ENCODE peak calls at places on chromosomes 11 and 22, in seven cellular contexts. N is thoracic aorta, P is adrenal gland, O is cardiac muscle cell, T is kidney, K is A549, H is SK-N-SH. Z is an unnamed sample.

GRCh38 chr22:25976346-25976745 is 192.9 kb upstream of the SEZ6L start:
- DNase-seq in N (no peak), P (no peak), O (no peak), T (no peak), K (no peak), H (no peak), Z (no peak)

GRCh38 chr11:124865181-124865901 is at the start of gene ROBO3:
- DNase-seq in N (no peak), P (no peak), O (no peak), T (peak; percentile 61), K (no peak), H (peak; percentile 62), Z (no peak)

GRCh38 chr22:42711281-42711731 is 9.4 kb downstream of the A4GALT start:
- DNase-seq in N (no peak), P (no peak), O (no peak), T (no peak), K (no peak), H (no peak), Z (no peak)

GRCh38 chr11:125164422-125165110 is at the start of gene PKNOX2:
- DNase-seq in N (peak; percentile 25), P (peak; percentile 77), O (peak; percentile 89), T (peak; percentile 91), K (peak; percentile 41), H (peak; percentile 95), Z (peak; percentile 95)

GRCh38 chr22:30827646-30828045 is 133.0 kb downstream of the OSBP2 start:
- DNase-seq in N (no peak), P (no peak), O (no peak), T (peak; percentile 15), K (no peak), H (no peak), Z (no peak)

GRCh38 chr11:85182437-85183109 is 444.6 kb downstream of the DLG2 start:
- DNase-seq in N (no peak), P (no peak), O (no peak), T (no peak), K (peak; percentile 57), H (peak; percentile 24), Z (no peak)

GRCh38 chr22:48868554-48868953 is 959.1 kb downstream of the BRD1 start:
- DNase-seq in N (no peak), P (no peak), O (no peak), T (peak; percentile 29), K (no peak), H (no peak), Z (no peak)

GRCh38 chr11:14144905-14145304 is 182.4 kb downstream of the SPON1 start:
- DNase-seq in N (no peak), P (no peak), O (no peak), T (no peak), K (no peak), H (no peak), Z (no peak)

GRCh38 chr22:29314537-29315285 is 786 bp downstream of the RASL10A start:
- DNase-seq in N (no peak), P (no peak), O (no peak), T (peak; percentile 74), K (no peak), H (peak; percentile 63), Z (no peak)

DNA sequence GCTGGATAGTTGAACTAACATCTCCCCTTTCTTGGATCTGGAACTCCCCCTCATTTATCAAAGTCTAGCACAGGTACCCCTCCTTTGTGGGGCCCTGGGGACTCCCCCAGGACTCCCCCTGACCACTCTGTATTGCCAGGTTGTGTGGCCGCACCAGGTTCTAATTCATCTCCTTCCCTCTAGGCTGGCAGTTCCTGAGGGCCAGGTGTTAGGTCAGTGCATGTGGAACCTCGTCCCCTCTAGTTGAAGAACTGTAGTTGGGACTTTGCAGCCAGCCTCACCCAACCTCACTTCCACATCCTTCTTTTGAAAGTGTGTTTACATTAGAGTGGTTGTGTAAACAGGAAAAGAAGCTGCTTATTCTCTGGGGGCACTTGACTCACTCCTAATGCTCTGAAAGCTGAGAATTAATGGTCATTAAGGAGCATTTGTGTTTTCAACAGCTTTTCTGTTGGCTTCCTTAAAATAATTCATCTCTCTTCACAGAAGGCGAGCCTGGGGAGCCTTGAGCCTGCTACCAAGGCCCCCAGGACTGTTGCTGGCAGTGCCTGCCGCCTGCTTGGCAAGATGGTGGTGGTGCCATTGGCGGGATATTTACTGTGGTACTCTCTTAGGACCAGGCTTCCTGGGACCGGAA is 11.8 kb downstream of the UPB1 start:
- DNase-seq in N (no peak), P (no peak), O (no peak), T (peak; percentile 46), K (peak; percentile 41), H (no peak), Z (no peak)
- H3K27ac ChIP-seq in N (no peak overlapping the region), P (no peak overlapping the region), O (peak overlapping the region; percentile 68), T (peak overlapping the region; percentile 37), K (peak overlapping the region; percentile 73), H (no peak overlapping the region), Z (no peak overlapping the region)

DNA sequence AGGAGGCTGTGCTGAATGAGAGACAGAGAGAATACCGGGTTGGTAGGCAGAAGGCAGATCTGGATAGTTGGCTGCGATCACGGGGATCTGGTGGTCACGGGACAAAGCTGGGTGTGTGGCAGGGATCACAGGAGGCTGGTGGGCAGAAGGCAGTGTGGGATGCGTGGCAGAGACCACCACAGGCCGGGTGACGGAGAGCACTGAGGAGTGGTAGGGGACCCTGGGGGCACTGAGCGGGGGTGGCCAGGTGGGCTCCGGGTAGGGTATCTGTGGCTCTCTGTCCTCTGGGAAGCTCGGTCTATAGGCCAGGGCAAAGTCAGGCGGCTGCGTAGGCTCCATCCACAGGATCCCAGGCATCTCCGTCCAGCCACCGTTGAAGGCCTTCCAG is 1.4 kb downstream of the CD248 start:
- DNase-seq in N (no peak), P (no peak), O (no peak), T (peak; percentile 71), K (no peak), H (no peak), Z (no peak)
- H3K4me1 ChIP-seq in N (peaks cover 38% of the 10 kb centered on the region), P (peaks cover 18% of the 10 kb centered on the region), O (peaks cover 28% of the 10 kb centered on the region), T (peaks cover 16% of the 10 kb centered on the region), K (peaks cover 29% of the 10 kb centered on the region), H (peaks cover 32% of the 10 kb centered on the region), Z (no peaks in the 10 kb centered on the region)

GRCh38 chr11:33387586-33387985 is 130.4 kb downstream of the HIPK3 start:
- DNase-seq in N (no peak), P (no peak), O (no peak), T (no peak), K (no peak), H (no peak), Z (no peak)

GRCh38 chr11:33379931-33380330 is 122.8 kb downstream of the HIPK3 start:
- DNase-seq in N (no peak), P (no peak), O (no peak), T (no peak), K (no peak), H (no peak), Z (no peak)

GRCh38 chr11:33383075-33383919 is 126.1 kb downstream of the HIPK3 start:
- DNase-seq in N (no peak), P (no peak), O (no peak), T (no peak), K (no peak), H (no peak), Z (no peak)

GRCh38 chr11:33384251-33384650 is 127.1 kb downstream of the HIPK3 start:
- DNase-seq in N (no peak), P (no peak), O (no peak), T (no peak), K (no peak), H (no peak), Z (no peak)

DNA sequence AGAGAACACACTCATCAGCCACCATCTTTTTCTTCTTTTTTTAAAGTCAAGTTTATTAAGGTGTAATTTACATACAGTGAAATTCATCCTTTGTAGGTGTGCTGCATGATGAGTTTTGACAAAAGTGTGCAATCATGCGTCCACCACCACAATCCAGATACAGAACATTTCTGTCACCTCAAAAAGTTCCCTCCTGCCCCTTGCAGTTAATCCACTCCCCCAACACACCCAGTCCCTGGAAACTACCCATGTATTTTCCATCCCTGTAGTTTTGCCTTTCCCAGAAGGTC is 126.7 kb downstream of the HIPK3 start:
- DNase-seq in N (no peak), P (no peak), O (no peak), T (no peak), K (no peak), H (no peak), Z (no peak)
- H3K4me3 ChIP-seq in N (no peak overlapping the region), P (no peak overlapping the region), O (no peak overlapping the region), T (no peak overlapping the region), K (no peak overlapping the region), H (no peak overlapping the region), Z (no peak overlapping the region)

GRCh38 chr11:133230446-133230845 is 301.9 kb downstream of the OPCML start:
- DNase-seq in N (no peak), P (no peak), O (no peak), T (no peak), K (no peak), H (no peak), Z (no peak)

GRCh38 chr11:133228406-133229330 is 303.6 kb downstream of the OPCML start:
- DNase-seq in N (no peak), P (no peak), O (no peak), T (peak; percentile 66), K (no peak), H (peak; percentile 79), Z (no peak)

GRCh38 chr11:133227674-133228111 is 304.6 kb downstream of the OPCML start:
- DNase-seq in N (no peak), P (no peak), O (no peak), T (no peak), K (no peak), H (peak; percentile 61), Z (no peak)
- H3K27ac ChIP-seq in N (no peak overlapping the region), P (no peak overlapping the region), O (no peak overlapping the region), T (no peak overlapping the region), K (no peak overlapping the region), H (no peak overlapping the region), Z (no peak overlapping the region)

DNA sequence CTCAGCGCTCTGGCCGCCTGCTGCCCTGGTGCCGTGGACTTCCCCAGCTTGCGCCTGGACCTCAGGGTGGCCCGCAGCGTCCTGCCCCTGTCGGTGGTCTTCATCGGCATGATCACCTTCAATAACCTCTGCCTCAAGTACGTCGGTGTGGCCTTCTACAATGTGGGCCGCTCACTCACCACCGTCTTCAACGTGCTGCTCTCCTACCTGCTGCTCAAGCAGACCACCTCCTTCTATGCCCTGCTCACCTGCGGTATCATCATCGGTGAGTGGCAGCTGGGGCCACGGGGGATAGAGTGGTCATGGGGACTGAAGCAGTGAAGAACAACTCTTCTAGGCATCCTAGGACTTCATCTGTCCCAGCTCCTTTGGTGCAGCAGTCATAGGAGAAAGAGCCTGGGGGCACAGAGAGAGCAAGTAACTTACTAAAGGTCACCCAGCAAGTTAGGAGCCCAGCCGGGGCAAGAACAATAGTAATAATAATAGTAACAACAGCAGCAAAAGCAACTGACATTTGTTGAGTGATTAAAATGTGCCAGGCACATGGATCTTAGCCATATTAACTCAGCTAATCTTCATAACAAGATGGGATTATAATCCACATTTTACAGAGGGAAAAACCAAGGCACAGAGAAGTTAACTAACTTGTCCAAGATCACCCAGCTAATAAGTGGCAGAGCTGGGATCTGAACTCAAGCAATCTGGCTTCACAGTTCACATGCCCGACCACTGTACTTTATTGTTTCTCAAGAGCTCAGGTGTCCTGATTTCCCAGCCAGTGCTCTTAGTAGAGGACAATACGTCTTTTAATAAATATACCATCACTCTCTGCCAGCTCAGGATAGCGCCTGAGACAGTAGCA is 1.4 kb downstream of the SLC35C1 start:
- DNase-seq in N (no peak), P (no peak), O (no peak), T (no peak), K (no peak), H (no peak), Z (peak; percentile 19)
- H3K4me1 ChIP-seq in N (peaks cover 41% of the 10 kb centered on the region), P (peaks cover 29% of the 10 kb centered on the region), O (peaks cover 7% of the 10 kb centered on the region), T (peaks cover 30% of the 10 kb centered on the region), K (peaks cover 23% of the 10 kb centered on the region), H (peaks cover 9% of the 10 kb centered on the region), Z (peaks cover 11% of the 10 kb centered on the region)